ENCODE peak calls at places on chromosomes 3 and 15, in five cellular contexts. One of them, this sample, is unnamed.

GRCh38 chr3:170469151-170470062 is 50.7 kb downstream of the CLDN11 start:
- DNase-seq in Caco-2: no peak
- DNase-seq in astrocyte of the spinal cord: peak
- DNase-seq in A549: peak
- DNase-seq in chondrocyte: no peak
- DNase-seq in this sample: no peak

GRCh38 chr3:11173828-11174465 is 19.7 kb downstream of the HRH1 start:
- DNase-seq in Caco-2: no peak
- DNase-seq in astrocyte of the spinal cord: no peak
- DNase-seq in A549: no peak
- DNase-seq in chondrocyte: no peak
- DNase-seq in this sample: no peak

GRCh38 chr15:41981373-41982132 is 9.2 kb upstream of the EHD4 start:
- DNase-seq in Caco-2: no peak
- DNase-seq in astrocyte of the spinal cord: no peak
- DNase-seq in A549: no peak
- DNase-seq in chondrocyte: no peak
- DNase-seq in this sample: no peak

GRCh38 chr3:62046326-62046725 is 327.0 kb downstream of the FEZF2 start:
- DNase-seq in Caco-2: no peak
- DNase-seq in astrocyte of the spinal cord: peak
- DNase-seq in A549: no peak
- DNase-seq in chondrocyte: no peak
- DNase-seq in this sample: no peak

GRCh38 chr3:27105904-27106303 is 263.3 kb downstream of the NEK10 start:
- DNase-seq in Caco-2: peak
- DNase-seq in astrocyte of the spinal cord: peak
- DNase-seq in A549: no peak
- DNase-seq in chondrocyte: no peak
- DNase-seq in this sample: no peak

GRCh38 chr15:73965730-73966103 is 26.4 kb downstream of the STOML1 start:
- DNase-seq in Caco-2: no peak
- DNase-seq in astrocyte of the spinal cord: peak
- DNase-seq in A549: no peak
- DNase-seq in chondrocyte: no peak
- DNase-seq in this sample: peak

GRCh38 chr15:65827065-65827464 is 35.0 kb upstream of the DENND4A start:
- DNase-seq in Caco-2: no peak
- DNase-seq in astrocyte of the spinal cord: no peak
- DNase-seq in A549: no peak
- DNase-seq in chondrocyte: no peak
- DNase-seq in this sample: no peak

GRCh38 chr3:38049358-38050126 is 10.5 kb downstream of the DLEC1 start:
- DNase-seq in Caco-2: no peak
- DNase-seq in astrocyte of the spinal cord: no peak
- DNase-seq in A549: no peak
- DNase-seq in chondrocyte: no peak
- DNase-seq in this sample: no peak

GRCh38 chr3:127445581-127446368 is 144.8 kb downstream of the TPRA1 start:
- DNase-seq in Caco-2: peak
- DNase-seq in astrocyte of the spinal cord: no peak
- DNase-seq in A549: no peak
- DNase-seq in chondrocyte: peak
- DNase-seq in this sample: no peak

GRCh38 chr3:107222927-107223326 is 154.3 kb upstream of the CCDC54 start:
- DNase-seq in Caco-2: no peak
- DNase-seq in astrocyte of the spinal cord: no peak
- DNase-seq in A549: no peak
- DNase-seq in chondrocyte: no peak
- DNase-seq in this sample: no peak

GRCh38 chr3:27281671-27282150 is 87.5 kb downstream of the NEK10 start:
- DNase-seq in Caco-2: no peak
- DNase-seq in astrocyte of the spinal cord: no peak
- DNase-seq in A549: no peak
- DNase-seq in chondrocyte: no peak
- DNase-seq in this sample: no peak

GRCh38 chr15:90407871-90408317 is 19.9 kb downstream of the IQGAP1 start:
- DNase-seq in Caco-2: no peak
- DNase-seq in astrocyte of the spinal cord: no peak
- DNase-seq in A549: no peak
- DNase-seq in chondrocyte: no peak
- DNase-seq in this sample: no peak

GRCh38 chr15:52438047-52438446 is 90.6 kb downstream of the MYO5A start:
- DNase-seq in Caco-2: no peak
- DNase-seq in astrocyte of the spinal cord: no peak
- DNase-seq in A549: peak
- DNase-seq in chondrocyte: no peak
- DNase-seq in this sample: no peak

GRCh38 chr15:38377547-38378161 is 76.3 kb upstream of the FAM98B start:
- DNase-seq in Caco-2: no peak
- DNase-seq in astrocyte of the spinal cord: no peak
- DNase-seq in A549: no peak
- DNase-seq in chondrocyte: no peak
- DNase-seq in this sample: no peak

GRCh38 chr3:159884661-159885402 is 103.8 kb upstream of the IL12A start:
- DNase-seq in Caco-2: no peak
- DNase-seq in astrocyte of the spinal cord: peak
- DNase-seq in A549: peak
- DNase-seq in chondrocyte: no peak
- DNase-seq in this sample: peak

GRCh38 chr3:114566162-114566755 is 272.4 kb downstream of the TIGIT start:
- DNase-seq in Caco-2: no peak
- DNase-seq in astrocyte of the spinal cord: no peak
- DNase-seq in A549: no peak
- DNase-seq in chondrocyte: no peak
- DNase-seq in this sample: peak

GRCh38 chr3:32203854-32204253 is 34.6 kb upstream of the CMTM8 start:
- DNase-seq in Caco-2: no peak
- DNase-seq in astrocyte of the spinal cord: peak
- DNase-seq in A549: no peak
- DNase-seq in chondrocyte: no peak
- DNase-seq in this sample: no peak

GRCh38 chr15:96362759-96363678 is 32.5 kb downstream of the NR2F2 start:
- DNase-seq in Caco-2: no peak
- DNase-seq in astrocyte of the spinal cord: no peak
- DNase-seq in A549: no peak
- DNase-seq in chondrocyte: no peak
- DNase-seq in this sample: peak

GRCh38 chr15:29014493-29014892 is 128.7 kb downstream of the APBA2 start:
- DNase-seq in Caco-2: no peak
- DNase-seq in astrocyte of the spinal cord: no peak
- DNase-seq in A549: no peak
- DNase-seq in chondrocyte: no peak
- DNase-seq in this sample: no peak

GRCh38 chr15:29018983-29019875 is 133.5 kb downstream of the APBA2 start:
- DNase-seq in Caco-2: no peak
- DNase-seq in astrocyte of the spinal cord: no peak
- DNase-seq in A549: no peak
- DNase-seq in chondrocyte: no peak
- DNase-seq in this sample: no peak

GRCh38 chr15:29021901-29022300 is 136.1 kb downstream of the APBA2 start:
- DNase-seq in Caco-2: no peak
- DNase-seq in astrocyte of the spinal cord: no peak
- DNase-seq in A549: no peak
- DNase-seq in chondrocyte: no peak
- DNase-seq in this sample: no peak

DNA sequence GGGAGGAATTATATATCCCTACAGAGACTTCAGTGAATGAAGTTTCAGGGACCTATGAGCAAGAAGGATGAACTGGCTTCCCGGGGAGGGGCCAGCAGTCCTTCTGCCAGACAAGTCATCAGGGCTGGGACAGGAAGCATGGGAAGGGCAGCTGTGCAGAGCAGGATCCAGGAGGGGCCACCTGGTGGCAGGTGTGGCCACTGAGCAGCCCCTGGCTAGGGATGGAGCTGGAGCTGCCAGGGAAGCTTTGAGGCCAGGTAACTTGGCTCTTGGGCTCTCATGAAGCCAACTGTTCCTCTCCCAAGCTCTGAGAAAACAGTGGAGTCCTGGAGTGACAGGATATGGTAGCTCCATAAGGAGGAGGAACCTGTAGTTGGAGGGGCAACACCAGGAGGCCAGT is 132.6 kb downstream of the APBA2 start:
- DNase-seq in Caco-2: no peak
- DNase-seq in astrocyte of the spinal cord: no peak
- DNase-seq in A549: no peak
- DNase-seq in chondrocyte: no peak
- DNase-seq in this sample: no peak
- TF ChIP-seq CTCF in Caco-2: peak
- TF ChIP-seq CTCF in astrocyte of the spinal cord: peak
- TF ChIP-seq CTCF in A549: no peak
- TF ChIP-seq CTCF in chondrocyte: no peak
- TF ChIP-seq CTCF in this sample: no peak

GRCh38 chr3:184249412-184250166 is at the start of gene EEF1AKMT4:
- DNase-seq in Caco-2: peak
- DNase-seq in astrocyte of the spinal cord: peak
- DNase-seq in A549: peak
- DNase-seq in chondrocyte: peak
- DNase-seq in this sample: peak
- TF ChIP-seq CTCF in Caco-2: peak
- TF ChIP-seq CTCF in astrocyte of the spinal cord: peak
- TF ChIP-seq CTCF in A549: peak
- TF ChIP-seq CTCF in chondrocyte: no peak
- TF ChIP-seq CTCF in this sample: no peak

DNA sequence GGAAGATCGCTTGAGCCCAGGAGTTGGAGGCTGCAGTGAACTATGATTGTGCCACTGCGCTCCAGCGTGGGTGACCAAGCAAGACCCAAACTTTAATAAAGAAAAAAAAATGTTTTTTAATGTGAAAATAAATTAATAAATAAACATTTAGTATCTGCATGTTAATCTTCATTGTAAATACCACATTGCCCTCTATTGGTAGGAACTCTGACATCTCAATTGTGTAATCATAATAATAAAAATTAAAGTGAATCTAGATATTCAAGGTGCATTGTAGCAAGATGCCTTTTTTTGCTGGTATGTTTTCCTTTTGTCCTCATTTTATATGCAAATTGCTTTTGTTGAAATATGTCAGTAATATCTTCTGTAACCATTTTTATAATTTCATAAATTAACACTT is 95.0 kb upstream of the LIMD1 start:
- DNase-seq in Caco-2: no peak
- DNase-seq in astrocyte of the spinal cord: peak
- DNase-seq in A549: peak
- DNase-seq in chondrocyte: no peak
- DNase-seq in this sample: no peak
- TF ChIP-seq CTCF in Caco-2: peak
- TF ChIP-seq CTCF in astrocyte of the spinal cord: peak
- TF ChIP-seq CTCF in A549: peak
- TF ChIP-seq CTCF in chondrocyte: peak
- TF ChIP-seq CTCF in this sample: no peak

DNA sequence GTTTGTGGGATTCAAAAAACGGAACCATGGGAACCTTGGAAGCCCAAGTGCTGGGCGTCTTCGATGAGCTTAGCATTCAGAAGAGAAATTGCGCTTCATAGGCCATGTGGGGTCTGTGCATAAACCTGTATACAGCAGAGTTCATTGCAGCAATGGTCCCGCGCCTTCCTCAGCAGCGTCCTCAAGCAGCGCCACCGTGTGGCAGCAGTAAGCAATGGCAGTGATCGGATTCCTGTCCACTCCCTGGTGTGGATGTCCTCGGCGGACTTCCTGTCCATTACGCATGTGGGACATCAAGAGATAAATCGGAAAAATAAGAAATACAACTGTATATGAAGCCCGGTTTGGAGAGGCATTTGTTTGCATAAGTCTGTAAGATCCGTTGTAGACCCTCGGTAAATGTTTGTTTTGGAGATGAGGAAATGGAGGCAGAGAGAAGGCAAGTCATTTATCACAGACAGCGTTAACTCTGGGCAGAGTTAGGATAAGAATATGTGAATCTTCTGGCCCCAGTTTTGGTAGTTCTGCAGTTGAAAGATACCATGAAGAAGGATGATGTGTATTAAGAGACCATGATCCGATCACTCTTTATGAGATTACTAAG is 57.7 kb downstream of the CNTN4 start:
- DNase-seq in Caco-2: peak
- DNase-seq in astrocyte of the spinal cord: no peak
- DNase-seq in A549: peak
- DNase-seq in chondrocyte: no peak
- DNase-seq in this sample: peak
- TF ChIP-seq CTCF in Caco-2: peak
- TF ChIP-seq CTCF in astrocyte of the spinal cord: peak
- TF ChIP-seq CTCF in A549: peak
- TF ChIP-seq CTCF in chondrocyte: peak
- TF ChIP-seq CTCF in this sample: peak

GRCh38 chr3:56987238-56987932 is 73.1 kb upstream of the SPATA12 start:
- DNase-seq in Caco-2: no peak
- DNase-seq in astrocyte of the spinal cord: no peak
- DNase-seq in A549: no peak
- DNase-seq in chondrocyte: no peak
- DNase-seq in this sample: no peak
- TF ChIP-seq CTCF in Caco-2: no peak
- TF ChIP-seq CTCF in astrocyte of the spinal cord: peak
- TF ChIP-seq CTCF in A549: no peak
- TF ChIP-seq CTCF in chondrocyte: peak
- TF ChIP-seq CTCF in this sample: no peak

GRCh38 chr3:134896696-134897095 is 101.6 kb downstream of the EPHB1 start:
- DNase-seq in Caco-2: no peak
- DNase-seq in astrocyte of the spinal cord: no peak
- DNase-seq in A549: no peak
- DNase-seq in chondrocyte: no peak
- DNase-seq in this sample: no peak
- TF ChIP-seq CTCF in Caco-2: no peak
- TF ChIP-seq CTCF in astrocyte of the spinal cord: no peak
- TF ChIP-seq CTCF in A549: no peak
- TF ChIP-seq CTCF in chondrocyte: no peak
- TF ChIP-seq CTCF in this sample: no peak

DNA sequence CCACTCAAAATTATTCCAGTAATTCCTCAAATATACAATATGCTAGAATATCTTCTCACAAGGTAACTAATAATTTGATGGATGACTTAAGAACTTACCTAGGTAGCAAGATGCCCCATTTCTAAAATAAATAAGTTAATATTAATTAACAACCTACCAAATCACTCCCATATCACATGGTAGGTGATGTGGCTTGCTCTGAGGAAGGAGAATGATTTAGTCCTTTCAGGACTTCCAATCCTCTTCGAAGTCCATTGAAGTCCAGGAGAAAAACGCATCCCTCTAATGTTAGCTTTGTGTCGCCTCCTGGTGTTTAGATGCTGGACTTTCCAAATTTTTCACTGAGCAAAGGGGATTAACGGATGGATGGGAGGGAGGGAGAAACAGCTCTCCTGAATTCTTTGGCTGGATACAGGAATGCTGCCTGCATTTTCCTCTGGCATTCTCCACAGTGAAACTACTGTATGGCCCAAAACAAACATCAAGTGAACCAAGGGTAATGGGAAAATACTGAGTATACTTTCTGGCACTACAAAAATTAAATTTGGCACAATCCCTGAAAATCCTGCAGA is 58.6 kb downstream of the PRICKLE2 start:
- DNase-seq in Caco-2: no peak
- DNase-seq in astrocyte of the spinal cord: no peak
- DNase-seq in A549: peak
- DNase-seq in chondrocyte: no peak
- DNase-seq in this sample: no peak
- TF ChIP-seq CTCF in Caco-2: peak
- TF ChIP-seq CTCF in astrocyte of the spinal cord: peak
- TF ChIP-seq CTCF in A549: peak
- TF ChIP-seq CTCF in chondrocyte: peak
- TF ChIP-seq CTCF in this sample: no peak